ENCODE peak calls at places on chromosome 13, in seven cellular contexts. C is astrocyte of the cerebellum, A is mucosa of descending colon, U is adrenal gland, Z is H7, G is heart left ventricle, Y is astrocyte of the spinal cord. Q is an unnamed sample.
A peak's percentile ranks its signal among the peaks of the same experiment; 100 is the strongest.

GRCh38 chr13:109569938-109570711 is 216.3 kb downstream of the IRS2 start:
- DNase-seq in C (no peak), A (no peak), U (no peak), Z (no peak), G (no peak), Y (no peak), Q (no peak)

GRCh38 chr13:47033216-47033615 is 136.4 kb upstream of the HTR2A start:
- DNase-seq in C (peak; percentile 23), A (no peak), U (peak; percentile 59), Z (no peak), G (no peak), Y (peak; percentile 74), Q (peak; percentile 22)

GRCh38 chr13:48492123-48493075 is 40.5 kb downstream of the RCBTB2 start:
- DNase-seq in C (no peak), A (peak; percentile 83), U (peak; percentile 60), Z (no peak), G (peak; percentile 90), Y (no peak), Q (no peak)

GRCh38 chr13:42110410-42111155 is 62.1 kb downstream of the DGKH start:
- DNase-seq in C (peak; percentile 72), A (no peak), U (peak; percentile 31), Z (peak; percentile 17), G (no peak), Y (peak; percentile 84), Q (peak; percentile 35)

GRCh38 chr13:105334211-105334610 is 1201.3 kb downstream of the EFNB2 start:
- DNase-seq in C (peak; percentile 49), A (no peak), U (no peak), Z (no peak), G (no peak), Y (peak; percentile 80), Q (no peak)

GRCh38 chr13:40094056-40094455 is 438.6 kb downstream of the COG6 start:
- DNase-seq in C (no peak), A (no peak), U (no peak), Z (no peak), G (no peak), Y (no peak), Q (no peak)

GRCh38 chr13:28761586-28761985 is 42.8 kb upstream of the SLC46A3 start:
- DNase-seq in C (no peak), A (no peak), U (no peak), Z (no peak), G (no peak), Y (peak; percentile 44), Q (no peak)

GRCh38 chr13:36432106-36432544 is at the start of gene CCNA1:
- DNase-seq in C (no peak), A (peak; percentile 54), U (peak; percentile 38), Z (peak; percentile 93), G (peak; percentile 38), Y (no peak), Q (no peak)

GRCh38 chr13:84191199-84191598 is 308.9 kb upstream of the SLITRK1 start:
- DNase-seq in C (no peak), A (no peak), U (no peak), Z (no peak), G (no peak), Y (no peak), Q (peak; percentile 13)

GRCh38 chr13:98509271-98510155 is 67.4 kb downstream of the STK24 start:
- DNase-seq in C (peak; percentile 68), A (peak; percentile 80), U (no peak), Z (no peak), G (peak; percentile 74), Y (peak; percentile 90), Q (peak; percentile 60)

GRCh38 chr13:73715114-73715909 is 418.9 kb downstream of the KLF12 start:
- DNase-seq in C (no peak), A (no peak), U (no peak), Z (no peak), G (no peak), Y (no peak), Q (no peak)

GRCh38 chr13:32938907-32939306 is 77.3 kb upstream of the KL start:
- DNase-seq in C (no peak), A (no peak), U (no peak), Z (no peak), G (no peak), Y (peak; percentile 8), Q (peak; percentile 37)

GRCh38 chr13:79710376-79710775 is 229.4 kb downstream of the NDFIP2 start:
- DNase-seq in C (peak; percentile 67), A (no peak), U (no peak), Z (no peak), G (no peak), Y (peak; percentile 21), Q (no peak)

GRCh38 chr13:45827318-45827717 is 24.2 kb downstream of the SIAH3 start:
- DNase-seq in C (no peak), A (no peak), U (no peak), Z (no peak), G (peak; percentile 60), Y (no peak), Q (no peak)

GRCh38 chr13:39612023-39612637 is 9.1 kb upstream of the LHFPL6 start:
- DNase-seq in C (peak; percentile 78), A (no peak), U (peak; percentile 73), Z (peak; percentile 58), G (peak; percentile 69), Y (peak; percentile 78), Q (no peak)

GRCh38 chr13:103772576-103772975 is 706.4 kb upstream of the SLC10A2 start:
- DNase-seq in C (no peak), A (no peak), U (no peak), Z (peak; percentile 1), G (no peak), Y (no peak), Q (no peak)

DNA sequence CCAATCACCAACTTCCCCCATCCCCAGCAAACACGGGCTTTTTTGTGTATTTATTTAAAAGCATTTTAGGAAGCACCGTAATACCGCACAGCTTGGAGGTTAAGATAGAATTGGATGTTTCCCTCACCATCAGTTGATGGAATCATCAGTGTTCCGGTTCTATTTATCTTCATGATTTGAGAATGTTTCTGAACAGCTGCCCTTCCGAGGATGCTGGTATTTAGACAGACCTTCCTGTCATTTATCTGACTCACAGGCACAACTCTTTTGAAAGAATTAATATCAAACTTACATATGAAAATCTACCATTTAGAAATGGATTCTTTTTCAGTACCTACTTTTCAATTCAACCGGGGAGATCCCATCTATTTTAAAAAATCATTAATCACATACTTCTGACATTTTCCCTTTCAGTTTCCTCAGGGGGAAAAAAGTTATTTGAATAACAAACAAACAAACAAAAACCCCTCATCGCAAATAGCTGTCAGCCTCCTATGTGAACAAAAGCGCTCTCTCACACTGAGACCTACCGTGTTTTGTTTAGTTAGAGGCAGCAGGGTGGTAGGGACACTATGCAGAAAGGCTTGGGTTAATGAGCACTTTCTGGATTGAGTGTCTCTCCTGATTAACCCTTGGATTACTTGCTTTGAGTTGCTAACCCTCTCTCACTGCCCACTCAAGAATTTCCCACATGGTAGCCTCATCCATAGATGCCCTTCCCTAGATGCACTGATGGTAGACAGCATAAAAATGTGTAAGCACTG is 189.3 kb downstream of the TM9SF2 start:
- DNase-seq in C (no peak), A (no peak), U (no peak), Z (no peak), G (no peak), Y (no peak), Q (no peak)
- H3K4me3 ChIP-seq in C (no peak overlapping the region), A (no peak overlapping the region), U (no peak overlapping the region), Z (no peak overlapping the region), G (no peak overlapping the region), Y (no peak overlapping the region), Q (no peak overlapping the region)

DNA sequence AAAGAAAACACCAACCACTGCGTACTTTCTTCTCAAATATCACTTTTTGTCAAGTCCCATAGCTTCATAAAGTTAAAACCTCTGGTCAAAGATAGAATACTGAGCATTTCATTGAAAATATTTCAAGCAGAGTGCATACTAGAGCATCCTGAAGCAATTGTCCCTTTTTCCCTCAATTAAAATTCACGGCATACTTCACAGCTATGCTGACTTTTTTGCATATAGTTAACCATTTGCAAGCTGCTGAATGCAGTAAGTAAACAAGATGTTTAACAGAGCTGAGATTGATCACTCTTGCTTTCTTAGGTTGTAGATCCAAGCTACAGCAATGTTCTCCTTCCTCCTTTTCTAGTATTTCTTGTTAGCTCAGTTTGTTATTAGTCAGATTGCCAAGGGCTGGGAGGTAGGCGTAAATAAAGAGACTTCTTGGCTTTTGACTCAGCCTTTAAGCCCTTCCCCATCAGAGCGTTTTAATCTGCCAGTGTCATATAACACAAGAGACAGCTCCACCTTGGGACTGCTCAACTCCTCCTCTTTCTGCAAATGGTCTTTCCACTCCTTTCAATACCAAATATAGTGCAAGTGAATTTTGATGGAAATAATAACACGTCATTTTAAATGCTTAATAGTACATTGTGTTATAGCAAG is at the start of gene SLITRK6:
- DNase-seq in C (peak; percentile 45), A (no peak), U (no peak), Z (peak; percentile 3), G (no peak), Y (peak; percentile 79), Q (peak; percentile 51)
- H3K4me3 ChIP-seq in C (peak within 1 kb of the TSS; percentile 2), A (no peak within 1 kb of the TSS), U (no peak within 1 kb of the TSS), Z (no peak within 1 kb of the TSS), G (no peak within 1 kb of the TSS), Y (no peak within 1 kb of the TSS), Q (peak within 1 kb of the TSS; percentile 14)

DNA sequence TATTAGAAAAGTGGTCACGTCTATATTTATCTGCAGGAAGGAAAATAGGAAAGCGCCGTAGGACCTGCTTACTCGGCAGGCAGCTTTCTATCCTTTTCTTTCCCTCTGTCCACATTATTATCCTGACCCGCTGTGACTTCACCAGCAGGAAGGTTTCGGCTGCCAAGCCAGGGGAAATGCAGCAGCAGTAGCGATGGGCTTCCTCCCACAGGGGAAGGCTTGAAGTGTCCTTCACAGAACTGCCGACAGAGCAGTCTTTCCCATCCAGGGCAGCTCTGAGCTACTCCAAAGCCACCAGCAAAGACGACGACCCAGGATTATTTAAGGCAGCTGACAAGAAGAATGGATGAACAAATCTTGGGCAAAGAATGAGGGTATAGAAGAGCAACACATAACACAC is 19.5 kb upstream of the CLN5 start:
- DNase-seq in C (peak; percentile 18), A (no peak), U (no peak), Z (no peak), G (no peak), Y (peak; percentile 32), Q (no peak)
- H3K4me3 ChIP-seq in C (no peak overlapping the region), A (no peak overlapping the region), U (no peak overlapping the region), Z (no peak overlapping the region), G (no peak overlapping the region), Y (no peak overlapping the region), Q (no peak overlapping the region)

GRCh38 chr13:106917673-106918652 is 350.0 kb upstream of the ARGLU1 start:
- DNase-seq in C (peak; percentile 47), A (peak; percentile 70), U (peak; percentile 72), Z (peak; percentile 92), G (peak; percentile 70), Y (peak; percentile 81), Q (peak; percentile 16)

GRCh38 chr13:106919638-106920037 is 351.7 kb upstream of the ARGLU1 start:
- DNase-seq in C (no peak), A (no peak), U (peak; percentile 22), Z (no peak), G (peak; percentile 67), Y (peak; percentile 58), Q (no peak)

GRCh38 chr13:106916329-106916728 is 348.4 kb upstream of the ARGLU1 start:
- DNase-seq in C (no peak), A (no peak), U (no peak), Z (no peak), G (no peak), Y (no peak), Q (no peak)

GRCh38 chr13:106917024-106917491 is 349.1 kb upstream of the ARGLU1 start:
- DNase-seq in C (no peak), A (no peak), U (no peak), Z (peak; percentile 77), G (peak; percentile 53), Y (no peak), Q (no peak)

DNA sequence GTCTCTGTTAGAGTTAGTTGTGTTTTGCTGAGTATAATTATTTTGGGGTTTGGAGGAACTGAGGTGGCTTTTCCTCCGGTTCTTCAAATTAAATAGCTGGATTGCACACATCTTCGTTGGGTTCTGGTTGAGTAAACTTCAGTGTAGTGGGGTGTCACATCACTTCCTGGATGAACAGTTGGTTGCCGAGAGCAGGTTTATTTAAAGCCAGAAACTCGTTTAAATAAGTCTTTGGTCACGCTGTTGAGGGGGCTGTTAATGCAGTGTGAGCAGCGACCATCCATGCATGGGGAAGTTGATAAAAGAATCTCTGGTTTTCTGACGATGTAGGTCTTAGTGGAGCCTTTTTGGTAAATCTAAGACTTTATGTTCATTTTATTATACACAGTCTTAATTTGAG is 351.2 kb upstream of the ARGLU1 start:
- DNase-seq in C (no peak), A (no peak), U (no peak), Z (no peak), G (no peak), Y (peak; percentile 22), Q (no peak)
- H3K4me3 ChIP-seq in C (no peak overlapping the region), A (no peak overlapping the region), U (no peak overlapping the region), Z (no peak overlapping the region), G (peak overlapping the region; percentile 7), Y (no peak overlapping the region), Q (no peak overlapping the region)

Q was measured in skeletal muscle cell.